ENCODE peak calls at places on chromosomes 16 and 17, in four cellular contexts. D is GM12878, O is A549, Q is HepG2. X is an unnamed sample. For H3K4me1, the result is how much of the 10 kb centered on the place peaks cover.

GRCh38 chr17:78173025-78173715 is 4.8 kb downstream of the SYNGR2 start:
- ATAC-seq in Q (no peak), O (no peak), D (peak), X (peak)

GRCh38 chr17:59752922-59753321 is 45.5 kb downstream of the VMP1 start:
- ATAC-seq in O (no peak), D (no peak), Q (no peak), X (no peak)

GRCh38 chr17:18028684-18029540 is 10.1 kb downstream of the ATPAF2 start:
- ATAC-seq in D (no peak), O (no peak), Q (no peak), X (no peak)

GRCh38 chr17:36152639-36153120 is 23.8 kb downstream of the TBC1D3B start:
- ATAC-seq in D (no peak), Q (peak), O (peak), X (no peak)

GRCh38 chr17:52476638-52477313 is 318.3 kb upstream of the CA10 start:
- ATAC-seq in Q (no peak), O (no peak), D (no peak), X (no peak)

GRCh38 chr16:4194661-4195060 is 47.2 kb downstream of the SRL start:
- ATAC-seq in Q (no peak), O (no peak), D (no peak), X (no peak)

GRCh38 chr16:25060920-25061319 is 45.8 kb upstream of the ARHGAP17 start:
- ATAC-seq in D (peak), Q (no peak), O (no peak), X (no peak)

GRCh38 chr16:11474617-11475291 is 112.0 kb downstream of the LITAF start:
- ATAC-seq in O (peak), D (no peak), Q (no peak), X (no peak)

GRCh38 chr16:13390093-13390985 is 488.9 kb downstream of the SHISA9 start:
- ATAC-seq in O (no peak), Q (no peak), D (peak), X (no peak)

GRCh38 chr17:56558088-56558487 is 35.4 kb upstream of the NOG start:
- ATAC-seq in D (no peak), Q (no peak), O (no peak), X (no peak)

GRCh38 chr17:61757168-61757567 is 106.2 kb downstream of the BRIP1 start:
- ATAC-seq in D (peak), O (no peak), Q (no peak), X (no peak)

GRCh38 chr16:85894266-85894665 is 4.7 kb upstream of the IRF8 start:
- ATAC-seq in Q (peak), O (no peak), D (peak), X (no peak)

GRCh38 chr17:69503711-69504110 is 89.2 kb downstream of the MAP2K6 start:
- ATAC-seq in Q (no peak), O (no peak), D (peak), X (no peak)

GRCh38 chr16:10277597-10277996 is 95.4 kb upstream of the GRIN2A start:
- ATAC-seq in Q (no peak), O (no peak), D (no peak), X (no peak)

GRCh38 chr16:53872248-53873221 is 168.6 kb downstream of the FTO start:
- ATAC-seq in D (no peak), Q (no peak), O (no peak), X (no peak)

GRCh38 chr17:34354637-34355036 is 1.6 kb upstream of the CCL13 start:
- ATAC-seq in O (no peak), D (no peak), Q (no peak), X (no peak)

GRCh38 chr16:89170346-89171215 is 967 bp upstream of the CDH15 start:
- ATAC-seq in O (no peak), D (no peak), Q (no peak), X (no peak)

GRCh38 chr17:81295678-81296381 is 723 bp upstream of the SLC38A10 start:
- ATAC-seq in D (peak), O (peak), Q (peak), X (peak)

GRCh38 chr17:72510454-72511016 is 389.7 kb downstream of the SOX9 start:
- ATAC-seq in O (peak), D (peak), Q (peak), X (no peak)

GRCh38 chr16:67393111-67393789 is at the start of gene TPPP3:
- ATAC-seq in Q (peak), D (peak), O (peak), X (peak)
- H3K4me1 ChIP-seq in Q (under half), D (under half), O (under half), X (under half)

GRCh38 chr16:46973457-46974324 is at the start of gene DNAJA2:
- ATAC-seq in Q (peak), D (peak), O (peak), X (peak)
- TF ChIP-seq CTCF in Q (peak), D (no peak), O (peak), X (no peak)

DNA sequence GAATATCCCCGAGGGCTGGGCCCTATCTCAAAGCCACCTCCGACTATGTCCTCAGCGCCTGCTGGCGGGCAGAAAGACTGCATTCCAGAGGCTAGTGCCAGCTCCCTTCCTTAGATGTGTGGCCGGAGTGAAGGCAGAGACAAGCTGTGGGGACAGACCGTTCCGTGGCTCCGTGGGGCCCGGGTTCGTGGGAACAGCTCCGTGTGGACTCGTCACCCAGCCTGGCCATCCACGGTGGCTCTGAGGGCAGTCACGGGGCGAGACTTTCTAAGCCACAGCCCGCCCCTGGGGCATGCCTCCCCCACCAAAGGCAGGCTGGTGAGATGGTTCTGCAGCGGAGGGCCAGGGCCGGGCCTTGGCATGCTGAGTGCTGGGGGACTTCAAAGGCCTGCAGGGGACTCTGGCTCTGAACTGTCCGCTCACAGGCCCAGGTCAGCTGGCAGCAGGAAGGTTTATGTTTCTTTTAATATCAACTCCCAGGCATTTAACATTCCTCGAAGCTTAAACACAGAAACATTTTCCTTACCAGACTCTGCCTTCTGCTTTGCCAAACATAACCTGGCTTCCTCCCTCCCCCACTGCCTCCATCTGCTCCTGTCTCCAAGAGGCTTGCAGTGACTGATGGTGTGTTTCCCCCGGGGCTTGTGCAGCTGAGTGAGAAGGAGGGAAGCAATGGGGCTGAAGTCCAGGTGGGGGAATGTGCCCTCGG is 50.4 kb downstream of the TIMM22 start:
- ATAC-seq in D (no peak), O (peak), Q (no peak), X (peak)
- TF ChIP-seq EP300 in D (no peak), O (no peak), Q (no peak), X (peak)

GRCh38 chr17:79977711-79978544 is 57.7 kb downstream of the TBC1D16 start:
- ATAC-seq in O (no peak), Q (no peak), D (no peak), X (no peak)
- H3K4me1 ChIP-seq in O (under half), Q (under half), D (under half), X (under half)

DNA sequence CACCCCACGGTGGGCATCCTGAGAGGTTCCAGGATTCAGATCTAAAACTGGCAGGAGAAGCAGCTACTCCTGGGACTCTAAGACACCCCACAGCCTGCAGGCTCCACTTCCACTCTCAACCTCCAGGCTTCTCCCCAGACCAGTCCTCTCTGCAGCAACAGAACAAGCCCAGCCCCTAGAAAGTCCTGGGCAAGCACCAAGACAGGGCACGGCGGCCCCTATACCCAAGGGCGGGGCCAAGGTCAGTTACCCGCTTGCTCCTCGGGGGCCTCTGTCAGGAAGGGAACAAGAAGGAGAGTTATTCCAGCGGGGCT is 62.8 kb downstream of the MYO18A start:
- ATAC-seq in Q (peak), D (peak), O (peak), X (no peak)
- TF ChIP-seq CTCF in Q (no peak), D (no peak), O (no peak), X (no peak)